ENCODE peak calls at places on chromosomes 13 and 19, in seven cellular contexts. K is fibroblast of lung; W is neural progenitor cell; N is tibial artery; E is ovary; Y is CD8-positive, alpha-beta T cell; Z is suprapubic skin. P is an unnamed sample. For H3K27me3 and H3K9me3, the result is how much of the 10 kb centered on the place peaks cover.

GRCh38 chr13:97386832-97387486 is 47.0 kb upstream of the RAP2A start:
- DNase-seq in K (peak), W (no peak), N (no peak), E (no peak), Y (no peak), Z (no peak), P (no peak)

GRCh38 chr13:80336335-80336734 is 4.6 kb downstream of the SPRY2 start:
- DNase-seq in K (peak), W (no peak), N (no peak), E (no peak), Y (no peak), Z (no peak), P (no peak)

GRCh38 chr19:49553451-49554271 is 25.9 kb downstream of the RCN3 start:
- DNase-seq in K (peak), W (no peak), N (no peak), E (no peak), Y (no peak), Z (no peak), P (no peak)

GRCh38 chr19:11191273-11191755 is 6.0 kb downstream of the KANK2 start:
- DNase-seq in K (peak), W (no peak), N (peak), E (peak), Y (no peak), Z (peak), P (no peak)

GRCh38 chr19:35459414-35460082 is 11.5 kb downstream of the FFAR2 start:
- DNase-seq in K (no peak), W (no peak), N (no peak), E (peak), Y (no peak), Z (no peak), P (no peak)

GRCh38 chr13:98496966-98497365 is 79.9 kb downstream of the STK24 start:
- DNase-seq in K (no peak), W (no peak), N (no peak), E (no peak), Y (no peak), Z (no peak), P (no peak)

GRCh38 chr13:51585696-51586095 is 1.4 kb downstream of the WDFY2 start:
- DNase-seq in K (peak), W (no peak), N (no peak), E (no peak), Y (no peak), Z (no peak), P (no peak)

GRCh38 chr13:43572601-43573360 is 214.0 kb downstream of the ENOX1 start:
- DNase-seq in K (peak), W (peak), N (no peak), E (no peak), Y (no peak), Z (no peak), P (no peak)

GRCh38 chr13:28248080-28248479 is 109.7 kb downstream of the PAN3 start:
- DNase-seq in K (no peak), W (no peak), N (no peak), E (no peak), Y (no peak), Z (no peak), P (no peak)

GRCh38 chr13:44759723-44760360 is 183.7 kb upstream of the TSC22D1 start:
- DNase-seq in K (peak), W (no peak), N (no peak), E (no peak), Y (no peak), Z (no peak), P (no peak)

GRCh38 chr13:44142911-44143665 is 230.5 kb upstream of the SERP2 start:
- DNase-seq in K (peak), W (no peak), N (no peak), E (no peak), Y (no peak), Z (no peak), P (no peak)

GRCh38 chr19:28905996-28906395 is 307.0 kb downstream of the UQCRFS1 start:
- DNase-seq in K (no peak), W (no peak), N (no peak), E (no peak), Y (no peak), Z (no peak), P (no peak)

GRCh38 chr19:10603084-10603872 is 16.2 kb upstream of the AP1M2 start:
- DNase-seq in K (no peak), W (peak), N (peak), E (peak), Y (peak), Z (peak), P (no peak)

GRCh38 chr19:38044267-38045111 is 137.5 kb downstream of the SIPA1L3 start:
- DNase-seq in K (peak), W (no peak), N (no peak), E (no peak), Y (no peak), Z (no peak), P (no peak)

GRCh38 chr13:32125746-32126145 is 94.2 kb downstream of the FRY start:
- DNase-seq in K (peak), W (no peak), N (no peak), E (no peak), Y (no peak), Z (no peak), P (no peak)

GRCh38 chr19:36417752-36418286 is 625 bp downstream of the ZFP82 start:
- DNase-seq in K (no peak), W (peak), N (no peak), E (no peak), Y (no peak), Z (no peak), P (no peak)

GRCh38 chr13:97359181-97360057 is 74.5 kb upstream of the RAP2A start:
- DNase-seq in K (peak), W (peak), N (peak), E (peak), Y (peak), Z (no peak), P (no peak)

GRCh38 chr13:109744512-109745051 is 41.8 kb downstream of the IRS2 start:
- DNase-seq in K (peak), W (no peak), N (no peak), E (peak), Y (no peak), Z (no peak), P (no peak)

GRCh38 chr19:11480927-11481776 is at the start of gene ELAVL3:
- DNase-seq in K (no peak), W (peak), N (no peak), E (no peak), Y (no peak), Z (no peak), P (no peak)

GRCh38 chr19:47779524-47780214 is 1.2 kb downstream of the SELENOW start:
- DNase-seq in K (no peak), W (no peak), N (peak), E (peak), Y (no peak), Z (no peak), P (no peak)

GRCh38 chr19:21588202-21588601 is 82.8 kb downstream of the ZNF429 start:
- DNase-seq in K (no peak), W (no peak), N (no peak), E (no peak), Y (no peak), Z (no peak), P (no peak)

GRCh38 chr19:49497047-49497789 is 984 bp downstream of the RPS11 start:
- DNase-seq in K (peak), W (peak), N (peak), E (no peak), Y (peak), Z (peak), P (no peak)

GRCh38 chr13:28136916-28137315 is 1.4 kb upstream of the PAN3 start:
- DNase-seq in K (no peak), W (no peak), N (no peak), E (no peak), Y (no peak), Z (no peak), P (no peak)

GRCh38 chr19:33767898-33768413 is 28.7 kb upstream of the KCTD15 start:
- DNase-seq in K (peak), W (peak), N (no peak), E (peak), Y (no peak), Z (no peak), P (no peak)

GRCh38 chr13:98279473-98280175 is 102.6 kb upstream of the RNF113B start:
- DNase-seq in K (no peak), W (no peak), N (no peak), E (no peak), Y (no peak), Z (no peak), P (no peak)

GRCh38 chr19:2166741-2167738 is 3.3 kb downstream of the DOT1L start:
- DNase-seq in K (peak), W (no peak), N (peak), E (peak), Y (no peak), Z (peak), P (no peak)

GRCh38 chr13:27971776-27972618 is 2.9 kb upstream of the CDX2 start:
- DNase-seq in K (no peak), W (no peak), N (no peak), E (no peak), Y (no peak), Z (peak), P (no peak)

DNA sequence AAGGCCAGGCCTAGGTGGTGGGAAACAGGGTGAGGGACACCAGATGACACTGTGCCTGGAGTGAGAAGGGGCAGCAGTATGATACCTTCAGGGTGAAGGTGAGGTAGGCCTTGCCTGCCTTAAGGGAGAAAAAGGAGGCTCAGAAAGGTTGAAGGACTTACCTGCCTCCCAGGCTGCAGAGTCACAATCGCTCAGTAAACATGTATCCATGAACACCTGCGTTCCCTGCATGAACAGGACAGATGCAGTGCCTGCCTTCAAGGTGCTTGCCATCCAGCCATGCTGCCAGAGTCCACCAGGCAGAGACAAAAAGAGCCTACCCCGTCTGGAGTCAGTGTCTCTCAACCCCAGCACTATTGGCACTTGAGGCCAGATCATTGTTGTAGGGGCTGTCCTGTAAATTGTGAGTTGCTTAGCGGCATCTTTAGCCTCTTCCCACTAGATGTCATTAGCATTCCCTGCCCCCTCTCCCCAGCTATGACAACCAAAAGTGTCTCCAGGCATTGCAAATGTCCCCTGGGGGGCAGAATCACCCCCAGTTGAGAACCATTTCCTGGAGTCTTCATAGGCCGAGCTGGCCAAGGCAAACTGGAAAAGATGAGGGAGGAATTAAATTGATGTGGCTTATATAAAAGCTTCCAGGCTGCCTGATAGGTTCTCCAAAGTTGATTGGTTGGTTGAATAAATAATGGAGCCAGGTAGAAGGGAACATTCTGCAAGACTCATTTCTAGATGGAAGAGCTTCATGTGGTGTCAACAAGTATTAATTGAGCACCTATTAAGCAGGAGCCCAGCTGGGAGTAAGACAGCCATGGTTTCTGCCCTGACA is 1.7 kb downstream of the MAP3K10 start:
- DNase-seq in K (no peak), W (no peak), N (no peak), E (no peak), Y (no peak), Z (no peak), P (no peak)
- H3K27me3 ChIP-seq in K (under half), W (under half), N (under half), E (under half), Y (under half), Z (under half), P (under half)

GRCh38 chr19:3680939-3681338 is 19.3 kb downstream of the PIP5K1C start:
- DNase-seq in K (no peak), W (no peak), N (no peak), E (no peak), Y (no peak), Z (no peak), P (no peak)
- TF ChIP-seq CTCF in K (no peak), W (no peak), N (no peak), E (no peak), Y (no peak), Z (no peak), P (no peak)

GRCh38 chr19:58294743-58295374 is 10.3 kb upstream of the ERVK3-1 start:
- DNase-seq in K (no peak), W (no peak), N (no peak), E (no peak), Y (no peak), Z (no peak), P (no peak)
- H3K9me3 ChIP-seq in K (under half), W (under half), N (under half), E (under half), Y (under half), Z (under half), P (under half)

GRCh38 chr19:3233116-3233515 is 8.7 kb downstream of the CELF5 start:
- DNase-seq in K (no peak), W (no peak), N (no peak), E (no peak), Y (no peak), Z (no peak), P (no peak)
- H3K27me3 ChIP-seq in K (under half), W (under half), N (under half), E (under half), Y (under half), Z (under half), P (under half)

GRCh38 chr19:27793128-27793643 is 1419.8 kb downstream of the UQCRFS1 start:
- DNase-seq in K (peak), W (peak), N (peak), E (no peak), Y (peak), Z (no peak), P (peak)

GRCh38 chr19:27794444-27795042 is 1418.4 kb downstream of the UQCRFS1 start:
- DNase-seq in K (peak), W (peak), N (no peak), E (no peak), Y (peak), Z (no peak), P (no peak)

GRCh38 chr19:27792576-27793127 is 1420.3 kb downstream of the UQCRFS1 start:
- DNase-seq in K (no peak), W (no peak), N (no peak), E (no peak), Y (no peak), Z (no peak), P (no peak)

GRCh38 chr19:27795369-27795768 is 1417.6 kb downstream of the UQCRFS1 start:
- DNase-seq in K (no peak), W (no peak), N (no peak), E (no peak), Y (no peak), Z (no peak), P (no peak)

DNA sequence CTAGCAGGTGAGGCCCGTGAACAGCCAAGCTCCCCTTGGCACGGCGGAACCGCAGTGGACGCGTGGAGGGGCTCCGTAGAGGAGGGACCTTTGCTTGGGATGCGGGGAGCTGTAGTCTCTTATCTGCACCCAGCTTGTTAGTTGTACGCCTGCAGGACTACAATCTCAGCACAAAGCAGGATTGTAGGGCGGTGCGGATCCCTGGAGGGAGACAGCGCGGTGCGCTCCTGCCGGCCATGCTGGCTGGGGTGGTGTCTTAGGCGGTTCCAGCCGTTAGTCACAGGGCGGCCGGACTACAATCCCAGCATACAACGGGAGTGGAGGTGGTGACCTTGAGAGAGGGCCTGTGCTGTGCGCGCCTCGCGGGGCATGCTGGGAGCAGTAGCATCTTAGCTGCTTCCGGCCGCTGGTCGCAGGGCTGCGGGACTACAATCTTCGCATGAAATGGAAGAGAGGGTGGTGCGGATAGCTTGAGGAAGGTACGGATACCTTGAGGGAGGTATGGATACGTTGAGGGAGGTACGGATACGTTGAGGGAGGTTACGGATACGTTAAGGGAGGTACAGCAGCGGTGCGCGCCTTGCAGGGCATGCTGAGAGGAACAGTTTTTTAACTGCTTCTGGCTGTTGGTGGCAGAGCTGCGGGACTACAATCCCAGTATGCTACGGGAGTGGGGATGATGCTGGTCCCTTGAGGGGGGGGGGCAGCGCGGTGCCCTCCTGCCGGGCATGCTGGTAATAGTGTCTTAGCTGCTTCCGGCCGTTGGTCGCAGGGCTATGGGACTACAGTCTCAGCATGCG is 1419.1 kb downstream of the UQCRFS1 start:
- DNase-seq in K (peak), W (peak), N (peak), E (peak), Y (peak), Z (peak), P (peak)
- TF ChIP-seq CTCF in K (no peak), W (no peak), N (no peak), E (no peak), Y (no peak), Z (no peak), P (no peak)

GRCh38 chr13:40874138-40874776 is 84.8 kb downstream of the SLC25A15 start:
- DNase-seq in K (no peak), W (no peak), N (no peak), E (no peak), Y (no peak), Z (no peak), P (no peak)

GRCh38 chr13:40875048-40875447 is 85.6 kb downstream of the SLC25A15 start:
- DNase-seq in K (no peak), W (no peak), N (no peak), E (no peak), Y (no peak), Z (no peak), P (no peak)

GRCh38 chr13:40875583-40875982 is 86.2 kb downstream of the SLC25A15 start:
- DNase-seq in K (no peak), W (no peak), N (no peak), E (no peak), Y (no peak), Z (no peak), P (no peak)

GRCh38 chr13:40878321-40878720 is 88.9 kb downstream of the SLC25A15 start:
- DNase-seq in K (peak), W (no peak), N (no peak), E (no peak), Y (no peak), Z (no peak), P (no peak)

GRCh38 chr13:40876020-40876738 is 86.8 kb downstream of the SLC25A15 start:
- DNase-seq in K (no peak), W (no peak), N (no peak), E (no peak), Y (no peak), Z (no peak), P (no peak)
- H3K9me3 ChIP-seq in K (under half), W (under half), N (under half), E (half or more), Y (under half), Z (under half), P (under half)

P was measured in RWPE2.